ENCODE peak calls at places on chromosomes 6 and 20, in seven cellular contexts. R is ovary, Z is NAMALWA, A is NCI-H510A treated with DMSO at 0.1 percent for 48 hours, B is RWPE2, C is COR-L47, S is AG09319. N is an unnamed sample.

GRCh38 chr6:33410050-33410710 is 634 bp upstream of the PHF1 start:
- DNase-seq in R (peak; percentile 98), Z (peak; percentile 97), A (peak; percentile 99), B (peak; percentile 98), C (peak; percentile 100), S (peak; percentile 96), N (peak; percentile 78)

GRCh38 chr6:14086701-14087100 is 30.9 kb upstream of the CD83 start:
- DNase-seq in R (no peak), Z (no peak), A (no peak), B (no peak), C (no peak), S (no peak), N (no peak)

GRCh38 chr6:48289841-48290240 is 178.8 kb upstream of the PTCHD4 start:
- DNase-seq in R (no peak), Z (no peak), A (no peak), B (no peak), C (no peak), S (no peak), N (no peak)

GRCh38 chr6:113464959-113465358 is 392.2 kb upstream of the MARCKS start:
- DNase-seq in R (no peak), Z (no peak), A (no peak), B (no peak), C (no peak), S (no peak), N (no peak)

GRCh38 chr6:55557176-55557575 is 21.8 kb downstream of the HMGCLL1 start:
- DNase-seq in R (no peak), Z (no peak), A (no peak), B (no peak), C (no peak), S (no peak), N (no peak)

GRCh38 chr6:116355796-116356195 is 15.0 kb upstream of the DSE start:
- DNase-seq in R (no peak), Z (no peak), A (no peak), B (no peak), C (no peak), S (no peak), N (no peak)

GRCh38 chr6:143027058-143027457 is 33.6 kb upstream of the AIG1 start:
- DNase-seq in R (peak; percentile 11), Z (peak; percentile 58), A (peak; percentile 0), B (no peak), C (no peak), S (no peak), N (no peak)

GRCh38 chr6:43222418-43223059 is 6.7 kb downstream of the DNPH1 start:
- DNase-seq in R (no peak), Z (no peak), A (no peak), B (peak; percentile 36), C (no peak), S (no peak), N (no peak)

GRCh38 chr6:152821525-152821924 is 70.9 kb downstream of the VIP start:
- DNase-seq in R (no peak), Z (no peak), A (no peak), B (no peak), C (no peak), S (no peak), N (no peak)

GRCh38 chr20:49627329-49627761 is 59.4 kb upstream of the PTGIS start:
- DNase-seq in R (no peak), Z (no peak), A (no peak), B (no peak), C (no peak), S (no peak), N (no peak)

GRCh38 chr6:3721810-3722209 is 29.7 kb downstream of the PXDC1 start:
- DNase-seq in R (no peak), Z (no peak), A (no peak), B (no peak), C (no peak), S (no peak), N (no peak)

GRCh38 chr20:58697867-58698703 is 5.5 kb downstream of the NPEPL1 start:
- DNase-seq in R (peak; percentile 7), Z (no peak), A (no peak), B (peak; percentile 81), C (no peak), S (no peak), N (no peak)

GRCh38 chr20:20212675-20213096 is 155.2 kb upstream of the INSM1 start:
- DNase-seq in R (no peak), Z (no peak), A (peak; percentile 99), B (no peak), C (peak; percentile 34), S (no peak), N (no peak)

GRCh38 chr6:168637853-168638252 is 196.9 kb downstream of the SMOC2 start:
- DNase-seq in R (no peak), Z (no peak), A (no peak), B (peak; percentile 81), C (no peak), S (no peak), N (no peak)

GRCh38 chr6:92023410-92023940 is 1395.9 kb downstream of the EPHA7 start:
- DNase-seq in R (no peak), Z (no peak), A (no peak), B (no peak), C (no peak), S (no peak), N (no peak)

GRCh38 chr6:117771403-117771802 is 96.1 kb downstream of the NUS1 start:
- DNase-seq in R (no peak), Z (peak; percentile 9), A (no peak), B (no peak), C (no peak), S (no peak), N (no peak)

GRCh38 chr20:36117638-36118037 is 36.9 kb upstream of the EPB41L1 start:
- DNase-seq in R (no peak), Z (no peak), A (no peak), B (no peak), C (no peak), S (no peak), N (no peak)

GRCh38 chr6:89032599-89032998 is 48.0 kb upstream of the PNRC1 start:
- DNase-seq in R (no peak), Z (peak; percentile 17), A (no peak), B (no peak), C (no peak), S (no peak), N (no peak)

GRCh38 chr6:150800596-150801310 is 64.7 kb upstream of the MTHFD1L start:
- DNase-seq in R (no peak), Z (no peak), A (no peak), B (no peak), C (no peak), S (no peak), N (no peak)

GRCh38 chr6:36075656-36076055 is 48.0 kb downstream of the MAPK14 start:
- DNase-seq in R (no peak), Z (peak; percentile 45), A (peak; percentile 20), B (no peak), C (no peak), S (no peak), N (no peak)

GRCh38 chr6:20182926-20183521 is 29.2 kb downstream of the MBOAT1 start:
- DNase-seq in R (no peak), Z (no peak), A (peak; percentile 86), B (peak; percentile 66), C (peak; percentile 19), S (no peak), N (peak; percentile 5)

GRCh38 chr6:105587349-105588115 is 184.7 kb upstream of the PREP start:
- DNase-seq in R (no peak), Z (peak; percentile 4), A (no peak), B (peak; percentile 68), C (no peak), S (peak; percentile 92), N (no peak)

GRCh38 chr20:46150982-46151381 is 32.9 kb downstream of the CD40 start:
- DNase-seq in R (no peak), Z (no peak), A (no peak), B (no peak), C (no peak), S (no peak), N (no peak)

GRCh38 chr6:3625161-3625979 is 126.1 kb downstream of the PXDC1 start:
- DNase-seq in R (no peak), Z (no peak), A (no peak), B (no peak), C (peak; percentile 49), S (no peak), N (no peak)

GRCh38 chr6:26234421-26235239 is 130.4 kb upstream of the BTN3A2 start:
- DNase-seq in R (no peak), Z (peak; percentile 93), A (no peak), B (no peak), C (peak; percentile 73), S (no peak), N (no peak)

GRCh38 chr6:31933537-31933936 is 6.0 kb downstream of the C2 start:
- DNase-seq in R (no peak), Z (no peak), A (no peak), B (no peak), C (no peak), S (no peak), N (no peak)

GRCh38 chr6:37512400-37512958 is 12.8 kb upstream of the CCDC167 start:
- DNase-seq in R (no peak), Z (no peak), A (no peak), B (no peak), C (no peak), S (no peak), N (no peak)

GRCh38 chr6:30763618-30764489 is 19.5 kb upstream of the IER3 start:
- DNase-seq in R (no peak), Z (no peak), A (no peak), B (no peak), C (peak; percentile 72), S (no peak), N (no peak)

GRCh38 chr6:830667-831327 is 137.9 kb upstream of the EXOC2 start:
- DNase-seq in R (no peak), Z (no peak), A (no peak), B (no peak), C (peak; percentile 6), S (no peak), N (no peak)

GRCh38 chr6:160065200-160065599 is 56.4 kb upstream of the SLC22A1 start:
- DNase-seq in R (no peak), Z (no peak), A (no peak), B (no peak), C (no peak), S (no peak), N (no peak)

GRCh38 chr20:44561876-44562275 is 20.5 kb upstream of the PKIG start:
- DNase-seq in R (no peak), Z (no peak), A (no peak), B (no peak), C (no peak), S (no peak), N (no peak)

GRCh38 chr6:17835784-17836183 is 129.1 kb upstream of the NUP153 start:
- DNase-seq in R (no peak), Z (no peak), A (no peak), B (no peak), C (no peak), S (no peak), N (no peak)

GRCh38 chr6:159463440-159463839 is 229.6 kb downstream of the SOD2 start:
- DNase-seq in R (no peak), Z (peak; percentile 43), A (no peak), B (no peak), C (no peak), S (no peak), N (no peak)

GRCh38 chr20:53087034-53087777 is 115.0 kb downstream of the TSHZ2 start:
- DNase-seq in R (no peak), Z (no peak), A (no peak), B (no peak), C (no peak), S (no peak), N (no peak)

GRCh38 chr20:44029848-44030230 is 115.2 kb downstream of the TOX2 start:
- DNase-seq in R (no peak), Z (no peak), A (no peak), B (peak; percentile 66), C (no peak), S (no peak), N (no peak)

GRCh38 chr20:57455386-57455785 is 64.2 kb downstream of the RBM38 start:
- DNase-seq in R (no peak), Z (no peak), A (no peak), B (no peak), C (no peak), S (no peak), N (no peak)

GRCh38 chr6:24147453-24148153 is 21.6 kb downstream of the NRSN1 start:
- DNase-seq in R (no peak), Z (no peak), A (no peak), B (no peak), C (peak; percentile 13), S (no peak), N (no peak)

N was measured in keratinocyte.